ENCODE peak calls at places on chromosomes 6 and 20, in four cellular contexts. C, T, E and X are unnamed samples.

GRCh38 chr20:12978613-12979495 is 29.9 kb upstream of the SPTLC3 start:
- DNase-seq in C (no peak), T (no peak), E (no peak), X (no peak)

GRCh38 chr6:33252758-33253157 is 18.9 kb downstream of the VPS52 start:
- DNase-seq in C (no peak), T (no peak), E (no peak), X (no peak)

GRCh38 chr20:34729416-34729815 is 25.3 kb downstream of the TP53INP2 start:
- DNase-seq in C (no peak), T (no peak), E (no peak), X (no peak)

GRCh38 chr6:48315051-48315719 is 204.2 kb upstream of the PTCHD4 start:
- DNase-seq in C (no peak), T (no peak), E (no peak), X (no peak)

GRCh38 chr20:39823239-39823638 is 861.1 kb downstream of the DHX35 start:
- DNase-seq in C (no peak), T (no peak), E (no peak), X (no peak)

GRCh38 chr6:155544677-155545076 is 89.0 kb upstream of the NOX3 start:
- DNase-seq in C (no peak), T (no peak), E (no peak), X (no peak)

GRCh38 chr6:99885051-99885450 is 109.0 kb downstream of the MCHR2 start:
- DNase-seq in C (no peak), T (no peak), E (no peak), X (no peak)

GRCh38 chr6:91435630-91436029 is 848.8 kb upstream of the MAP3K7 start:
- DNase-seq in C (no peak), T (no peak), E (no peak), X (no peak)

GRCh38 chr6:56364482-56365313 is 117.3 kb upstream of the COL21A1 start:
- DNase-seq in C (no peak), T (no peak), E (no peak), X (no peak)

GRCh38 chr6:6643398-6643797 is 54.9 kb downstream of the LY86 start:
- DNase-seq in C (no peak), T (no peak), E (no peak), X (no peak)

GRCh38 chr6:111228094-111228493 is 140.8 kb downstream of the SLC16A10 start:
- DNase-seq in C (no peak), T (no peak), E (no peak), X (no peak)

GRCh38 chr6:161443868-161444267 is 170.0 kb upstream of the AGPAT4 start:
- DNase-seq in C (no peak), T (no peak), E (no peak), X (no peak)

GRCh38 chr6:41736207-41736710 is 851 bp upstream of the TFEB start:
- DNase-seq in C (no peak), T (no peak), E (no peak), X (no peak)

GRCh38 chr6:132131777-132132176 is 180.6 kb upstream of the CCN2 start:
- DNase-seq in C (no peak), T (no peak), E (no peak), X (no peak)

DNA sequence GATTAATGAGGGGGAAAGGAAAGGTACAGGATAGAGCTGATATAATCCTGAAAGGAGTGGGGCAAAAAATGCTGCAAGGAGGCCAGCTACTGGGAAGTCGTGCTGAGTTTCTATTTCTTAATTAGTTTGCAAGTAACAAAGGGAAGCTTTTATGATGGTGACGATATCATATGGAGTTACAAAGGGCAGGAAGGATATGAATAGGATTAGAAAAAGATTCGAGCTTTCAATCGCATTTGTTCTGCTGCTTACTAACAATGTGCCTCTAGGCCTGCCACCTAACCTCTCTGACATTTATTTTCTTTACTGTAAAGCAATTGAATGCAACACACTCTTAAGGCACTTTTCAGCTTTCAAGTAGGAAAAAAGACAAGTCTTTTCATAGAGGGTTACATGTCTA is 219.2 kb downstream of the CLVS2 start:
- DNase-seq in C (no peak), T (no peak), E (no peak), X (no peak)
- H3K27ac ChIP-seq in C (no peak), T (no peak), E (no peak), X (no peak)

GRCh38 chr6:75489025-75489424 is 4.6 kb downstream of the FILIP1 start:
- DNase-seq in C (no peak), T (no peak), E (no peak), X (no peak)

GRCh38 chr6:75494290-75494689 is 690 bp upstream of the FILIP1 start:
- DNase-seq in C (no peak), T (no peak), E (no peak), X (no peak)

GRCh38 chr6:75493400-75494064 is at the start of gene FILIP1:
- DNase-seq in C (no peak), T (no peak), E (no peak), X (peak)

GRCh38 chr6:75492769-75493168 is 831 bp downstream of the FILIP1 start:
- DNase-seq in C (no peak), T (no peak), E (no peak), X (no peak)

GRCh38 chr6:75491302-75491701 is 2.3 kb downstream of the FILIP1 start:
- DNase-seq in C (no peak), T (no peak), E (no peak), X (no peak)
- H3K27ac ChIP-seq in C (no peak), T (no peak), E (peak), X (peak)

DNA sequence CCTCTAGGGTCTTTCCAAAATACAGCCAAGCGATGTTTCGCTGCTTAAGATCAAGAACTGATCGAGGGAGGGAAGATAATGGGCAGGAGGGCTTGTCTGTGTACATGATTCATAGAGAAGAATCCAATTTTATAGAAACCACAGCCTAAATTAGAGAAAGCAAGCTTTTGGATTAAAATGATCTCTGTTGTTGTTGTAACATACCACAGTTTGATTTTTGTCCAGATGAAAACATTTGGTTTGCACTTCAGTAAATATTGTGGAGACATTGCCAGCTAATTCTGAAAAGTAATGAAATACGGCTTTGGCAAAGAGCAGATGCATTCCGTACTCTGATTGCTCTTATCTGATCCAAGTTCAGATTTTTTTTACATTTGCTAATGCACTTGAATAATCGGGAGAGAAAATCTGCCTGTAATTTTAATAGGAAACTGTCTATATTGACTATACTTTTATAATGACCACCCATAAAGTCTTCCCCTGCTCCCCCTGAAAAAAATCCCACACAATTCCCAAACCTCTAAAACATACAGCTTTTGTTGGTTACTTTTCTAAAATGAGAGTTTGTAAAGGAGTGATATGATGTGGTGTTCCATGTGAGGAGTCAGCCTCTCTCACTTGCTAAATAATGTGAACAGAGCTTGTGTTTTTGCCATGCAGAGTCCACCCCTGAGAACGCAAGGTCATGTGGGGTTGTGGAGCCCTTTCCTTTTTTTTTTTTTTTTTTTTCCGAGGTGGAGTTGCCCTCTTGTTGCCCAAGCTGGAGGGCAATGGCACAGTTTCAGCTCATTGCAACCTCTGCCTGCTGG is 199.9 kb downstream of the DTNBP1 start:
- DNase-seq in C (no peak), T (no peak), E (no peak), X (no peak)
- H3K27ac ChIP-seq in C (no peak), T (no peak), E (no peak), X (no peak)

GRCh38 chr6:156775717-156776116 is 1.5 kb upstream of the ARID1B start:
- DNase-seq in C (no peak), T (no peak), E (no peak), X (no peak)

GRCh38 chr6:156774872-156775405 is 2.2 kb upstream of the ARID1B start:
- DNase-seq in C (no peak), T (no peak), E (no peak), X (no peak)

GRCh38 chr6:156777577-156777865 is 343 bp downstream of the ARID1B start:
- DNase-seq in C (no peak), T (no peak), E (no peak), X (no peak)

GRCh38 chr6:156776841-156777576 is at the start of gene ARID1B:
- DNase-seq in C (peak), T (peak), E (no peak), X (peak)

GRCh38 chr6:156776470-156776840 is 723 bp upstream of the ARID1B start:
- DNase-seq in C (peak), T (no peak), E (no peak), X (no peak)
- H3K27ac ChIP-seq in C (peak), T (peak), E (peak), X (peak)